ENCODE peak calls at places on chromosomes 7 and 10, in four cellular contexts. One of them, this sample, is unnamed.

GRCh38 chr10:110661292-110661691 is 17.2 kb downstream of the RBM20 start:
- DNase-seq in stimulated activated CD8-positive, alpha-beta memory T cell treated with anti-CD3 and anti-CD28 coated beads, Interleukin-7, amount 100 ng/mL, for 48 hours: no peak
- DNase-seq in CD8-positive, alpha-beta memory T cell: no peak
- DNase-seq in Daoy: no peak
- DNase-seq in this sample: no peak

GRCh38 chr10:133475821-133476640 is 22.3 kb downstream of the SCART1 start:
- DNase-seq in CD8-positive, alpha-beta memory T cell: no peak
- DNase-seq in Daoy: no peak
- DNase-seq in stimulated activated CD8-positive, alpha-beta memory T cell treated with anti-CD3 and anti-CD28 coated beads, Interleukin-7, amount 100 ng/mL, for 48 hours: no peak
- DNase-seq in this sample: no peak

GRCh38 chr10:75469018-75469616 is 37.7 kb downstream of the LRMDA start:
- DNase-seq in stimulated activated CD8-positive, alpha-beta memory T cell treated with anti-CD3 and anti-CD28 coated beads, Interleukin-7, amount 100 ng/mL, for 48 hours: no peak
- DNase-seq in CD8-positive, alpha-beta memory T cell: no peak
- DNase-seq in Daoy: peak; percentile 72
- DNase-seq in this sample: no peak

GRCh38 chr7:30727061-30727945 is 24.6 kb upstream of the INMT start:
- DNase-seq in Daoy: no peak
- DNase-seq in CD8-positive, alpha-beta memory T cell: peak; percentile 74
- DNase-seq in stimulated activated CD8-positive, alpha-beta memory T cell treated with anti-CD3 and anti-CD28 coated beads, Interleukin-7, amount 100 ng/mL, for 48 hours: no peak
- DNase-seq in this sample: peak; percentile 81

GRCh38 chr10:142371-142770 is 7.1 kb downstream of the ZMYND11 start:
- DNase-seq in Daoy: no peak
- DNase-seq in CD8-positive, alpha-beta memory T cell: no peak
- DNase-seq in stimulated activated CD8-positive, alpha-beta memory T cell treated with anti-CD3 and anti-CD28 coated beads, Interleukin-7, amount 100 ng/mL, for 48 hours: no peak
- DNase-seq in this sample: no peak

GRCh38 chr10:128527730-128528129 is 401.5 kb upstream of the MKI67 start:
- DNase-seq in stimulated activated CD8-positive, alpha-beta memory T cell treated with anti-CD3 and anti-CD28 coated beads, Interleukin-7, amount 100 ng/mL, for 48 hours: no peak
- DNase-seq in CD8-positive, alpha-beta memory T cell: no peak
- DNase-seq in Daoy: no peak
- DNase-seq in this sample: no peak

GRCh38 chr7:6294839-6295238 is 22.4 kb upstream of the CYTH3 start:
- DNase-seq in Daoy: peak; percentile 25
- DNase-seq in CD8-positive, alpha-beta memory T cell: no peak
- DNase-seq in stimulated activated CD8-positive, alpha-beta memory T cell treated with anti-CD3 and anti-CD28 coated beads, Interleukin-7, amount 100 ng/mL, for 48 hours: no peak
- DNase-seq in this sample: no peak

GRCh38 chr10:116403740-116404250 is 23.9 kb upstream of the PNLIPRP3 start:
- DNase-seq in stimulated activated CD8-positive, alpha-beta memory T cell treated with anti-CD3 and anti-CD28 coated beads, Interleukin-7, amount 100 ng/mL, for 48 hours: no peak
- DNase-seq in CD8-positive, alpha-beta memory T cell: no peak
- DNase-seq in Daoy: peak; percentile 16
- DNase-seq in this sample: no peak

GRCh38 chr10:30980951-30981616 is 50.6 kb downstream of the ZNF438 start:
- DNase-seq in Daoy: no peak
- DNase-seq in CD8-positive, alpha-beta memory T cell: no peak
- DNase-seq in stimulated activated CD8-positive, alpha-beta memory T cell treated with anti-CD3 and anti-CD28 coated beads, Interleukin-7, amount 100 ng/mL, for 48 hours: no peak
- DNase-seq in this sample: no peak

GRCh38 chr7:51187941-51188340 is 128.7 kb downstream of the COBL start:
- DNase-seq in CD8-positive, alpha-beta memory T cell: no peak
- DNase-seq in stimulated activated CD8-positive, alpha-beta memory T cell treated with anti-CD3 and anti-CD28 coated beads, Interleukin-7, amount 100 ng/mL, for 48 hours: no peak
- DNase-seq in Daoy: peak; percentile 64
- DNase-seq in this sample: no peak

GRCh38 chr7:29871787-29872398 is 65.6 kb downstream of the WIPF3 start:
- DNase-seq in stimulated activated CD8-positive, alpha-beta memory T cell treated with anti-CD3 and anti-CD28 coated beads, Interleukin-7, amount 100 ng/mL, for 48 hours: no peak
- DNase-seq in CD8-positive, alpha-beta memory T cell: no peak
- DNase-seq in Daoy: no peak
- DNase-seq in this sample: no peak

GRCh38 chr7:28096713-28097112 is 83.9 kb downstream of the JAZF1 start:
- DNase-seq in CD8-positive, alpha-beta memory T cell: peak; percentile 36
- DNase-seq in stimulated activated CD8-positive, alpha-beta memory T cell treated with anti-CD3 and anti-CD28 coated beads, Interleukin-7, amount 100 ng/mL, for 48 hours: no peak
- DNase-seq in Daoy: peak; percentile 70
- DNase-seq in this sample: peak; percentile 37

GRCh38 chr7:128946936-128947830 is 9.5 kb downstream of the IRF5 start:
- DNase-seq in CD8-positive, alpha-beta memory T cell: no peak
- DNase-seq in Daoy: no peak
- DNase-seq in stimulated activated CD8-positive, alpha-beta memory T cell treated with anti-CD3 and anti-CD28 coated beads, Interleukin-7, amount 100 ng/mL, for 48 hours: no peak
- DNase-seq in this sample: no peak

GRCh38 chr10:125086716-125087115 is 73.6 kb downstream of the CTBP2 start:
- DNase-seq in Daoy: no peak
- DNase-seq in stimulated activated CD8-positive, alpha-beta memory T cell treated with anti-CD3 and anti-CD28 coated beads, Interleukin-7, amount 100 ng/mL, for 48 hours: no peak
- DNase-seq in CD8-positive, alpha-beta memory T cell: no peak
- DNase-seq in this sample: no peak

GRCh38 chr7:33903770-33904679 is 1.3 kb upstream of the BMPER start:
- DNase-seq in CD8-positive, alpha-beta memory T cell: no peak
- DNase-seq in stimulated activated CD8-positive, alpha-beta memory T cell treated with anti-CD3 and anti-CD28 coated beads, Interleukin-7, amount 100 ng/mL, for 48 hours: no peak
- DNase-seq in Daoy: peak; percentile 62
- DNase-seq in this sample: no peak

GRCh38 chr10:91856637-91857036 is 52.6 kb downstream of the FGFBP3 start:
- DNase-seq in Daoy: no peak
- DNase-seq in CD8-positive, alpha-beta memory T cell: no peak
- DNase-seq in stimulated activated CD8-positive, alpha-beta memory T cell treated with anti-CD3 and anti-CD28 coated beads, Interleukin-7, amount 100 ng/mL, for 48 hours: no peak
- DNase-seq in this sample: no peak

GRCh38 chr7:57362868-57363267 is 87.1 kb upstream of the ZNF716 start:
- DNase-seq in Daoy: no peak
- DNase-seq in stimulated activated CD8-positive, alpha-beta memory T cell treated with anti-CD3 and anti-CD28 coated beads, Interleukin-7, amount 100 ng/mL, for 48 hours: no peak
- DNase-seq in CD8-positive, alpha-beta memory T cell: no peak
- DNase-seq in this sample: no peak

GRCh38 chr7:26964409-26964808 is 100.0 kb upstream of the SKAP2 start:
- DNase-seq in Daoy: no peak
- DNase-seq in stimulated activated CD8-positive, alpha-beta memory T cell treated with anti-CD3 and anti-CD28 coated beads, Interleukin-7, amount 100 ng/mL, for 48 hours: no peak
- DNase-seq in CD8-positive, alpha-beta memory T cell: no peak
- DNase-seq in this sample: no peak

GRCh38 chr10:31952066-31952465 is 23.4 kb upstream of the ARHGAP12 start:
- DNase-seq in Daoy: no peak
- DNase-seq in CD8-positive, alpha-beta memory T cell: no peak
- DNase-seq in stimulated activated CD8-positive, alpha-beta memory T cell treated with anti-CD3 and anti-CD28 coated beads, Interleukin-7, amount 100 ng/mL, for 48 hours: no peak
- DNase-seq in this sample: no peak

This sample was measured in central memory CD4-positive, alpha-beta T cell.